ENCODE peak calls at places on chromosomes 5 and 9, in eight cellular contexts. H is mucosa of descending colon, A is astrocyte of the cerebellum, V is frontal cortex, M is lower lobe of right lung, S is HuH-7, J is GM04504, G is GM03348. Q is an unnamed sample.

GRCh38 chr5:180155331-180155881 is 53.6 kb downstream of the RASGEF1C start:
- DNase-seq in H (peak), A (no peak), V (no peak), M (no peak), S (no peak), J (no peak), G (no peak), Q (no peak)

GRCh38 chr5:1396029-1396816 is 49.0 kb downstream of the SLC6A3 start:
- DNase-seq in H (peak), A (no peak), V (no peak), M (peak), S (no peak), J (no peak), G (no peak), Q (no peak)

GRCh38 chr5:103434057-103434456 is 128.5 kb downstream of the NUDT12 start:
- DNase-seq in H (no peak), A (no peak), V (no peak), M (no peak), S (no peak), J (no peak), G (no peak), Q (no peak)

GRCh38 chr5:144028058-144028457 is 142.4 kb downstream of the YIPF5 start:
- DNase-seq in H (no peak), A (peak), V (no peak), M (no peak), S (no peak), J (peak), G (peak), Q (no peak)

GRCh38 chr9:15249042-15249818 is 57.8 kb downstream of the TTC39B start:
- DNase-seq in H (no peak), A (peak), V (no peak), M (no peak), S (no peak), J (peak), G (peak), Q (no peak)

GRCh38 chr5:149636861-149637246 is 55.6 kb downstream of the ARHGEF37 start:
- DNase-seq in H (no peak), A (peak), V (peak), M (no peak), S (peak), J (peak), G (peak), Q (peak)

GRCh38 chr5:40594811-40595210 is 84.9 kb upstream of the PTGER4 start:
- DNase-seq in H (no peak), A (no peak), V (no peak), M (no peak), S (no peak), J (no peak), G (peak), Q (no peak)

GRCh38 chr9:128185979-128186965 is 5.1 kb downstream of the CIZ1 start:
- DNase-seq in H (no peak), A (no peak), V (no peak), M (no peak), S (no peak), J (no peak), G (no peak), Q (no peak)

GRCh38 chr5:71681282-71681681 is 37.8 kb upstream of the CARTPT start:
- DNase-seq in H (no peak), A (no peak), V (no peak), M (no peak), S (no peak), J (no peak), G (no peak), Q (no peak)

GRCh38 chr5:128870923-128871322 is 94.4 kb upstream of the SLC27A6 start:
- DNase-seq in H (no peak), A (no peak), V (no peak), M (no peak), S (no peak), J (no peak), G (no peak), Q (no peak)

GRCh38 chr9:76472925-76473324 is 13.9 kb downstream of the GCNT1 start:
- DNase-seq in H (no peak), A (no peak), V (no peak), M (no peak), S (peak), J (no peak), G (no peak), Q (peak)

GRCh38 chr9:111944467-111944866 is 47.9 kb downstream of the UGCG start:
- DNase-seq in H (no peak), A (no peak), V (no peak), M (no peak), S (peak), J (no peak), G (peak), Q (no peak)

GRCh38 chr5:52989025-52989780 is at the start of gene ITGA2:
- DNase-seq in H (peak), A (no peak), V (peak), M (peak), S (peak), J (no peak), G (peak), Q (peak)

GRCh38 chr5:87551807-87552377 is 139.2 kb upstream of the CCNH start:
- DNase-seq in H (no peak), A (no peak), V (no peak), M (no peak), S (no peak), J (no peak), G (no peak), Q (no peak)

GRCh38 chr9:136052433-136052880 is 42.6 kb downstream of the NACC2 start:
- DNase-seq in H (peak), A (no peak), V (no peak), M (no peak), S (no peak), J (no peak), G (no peak), Q (no peak)

GRCh38 chr5:41754857-41755256 is 115.4 kb downstream of the OXCT1 start:
- DNase-seq in H (no peak), A (no peak), V (no peak), M (no peak), S (peak), J (no peak), G (no peak), Q (no peak)

GRCh38 chr9:16794871-16795639 is 75.4 kb downstream of the BNC2 start:
- DNase-seq in H (no peak), A (no peak), V (no peak), M (no peak), S (no peak), J (peak), G (peak), Q (no peak)

GRCh38 chr5:151899400-151899799 is 25.3 kb downstream of the GLRA1 start:
- DNase-seq in H (no peak), A (no peak), V (no peak), M (no peak), S (no peak), J (no peak), G (no peak), Q (no peak)

GRCh38 chr5:145937432-145938250 is 1.3 kb downstream of the SH3RF2 start:
- DNase-seq in H (peak), A (peak), V (no peak), M (no peak), S (no peak), J (no peak), G (no peak), Q (no peak)

GRCh38 chr5:6108981-6109595 is 269.3 kb downstream of the MED10 start:
- DNase-seq in H (no peak), A (no peak), V (no peak), M (no peak), S (no peak), J (no peak), G (no peak), Q (no peak)

GRCh38 chr5:173834070-173834771 is 53.9 kb upstream of the CPEB4 start:
- DNase-seq in H (no peak), A (no peak), V (no peak), M (no peak), S (no peak), J (no peak), G (no peak), Q (no peak)

GRCh38 chr5:159913048-159913447 is 3.2 kb upstream of the ADRA1B start:
- DNase-seq in H (no peak), A (no peak), V (no peak), M (no peak), S (no peak), J (peak), G (peak), Q (no peak)

GRCh38 chr5:9534881-9535517 is 10.9 kb downstream of the SEMA5A start:
- DNase-seq in H (no peak), A (peak), V (no peak), M (no peak), S (no peak), J (no peak), G (no peak), Q (no peak)

GRCh38 chr9:114470581-114470980 is 34.7 kb downstream of the WHRN start:
- DNase-seq in H (no peak), A (no peak), V (no peak), M (no peak), S (no peak), J (no peak), G (no peak), Q (no peak)

GRCh38 chr5:153613143-153613542 is 122.7 kb downstream of the GRIA1 start:
- DNase-seq in H (no peak), A (no peak), V (no peak), M (no peak), S (no peak), J (no peak), G (peak), Q (no peak)

GRCh38 chr5:93717162-93717561 is 24.2 kb downstream of the POU5F2 start:
- DNase-seq in H (no peak), A (peak), V (no peak), M (peak), S (no peak), J (no peak), G (no peak), Q (no peak)

GRCh38 chr9:126456396-126456795 is 129.8 kb downstream of the MVB12B start:
- DNase-seq in H (no peak), A (no peak), V (no peak), M (no peak), S (no peak), J (no peak), G (peak), Q (no peak)

GRCh38 chr9:96686638-96687335 is 31.7 kb upstream of the PRXL2C start:
- DNase-seq in H (peak), A (peak), V (peak), M (peak), S (no peak), J (peak), G (peak), Q (peak)

Q was measured in neural crest cell.